ENCODE peak calls at places on chromosomes 13 and 19, in four cellular contexts. L is breast epithelium, W is small intestine, Q is pancreas. E is an unnamed sample. For H3K4me1, the result is how much of the 10 kb centered on the place peaks cover.

GRCh38 chr13:32022292-32022691 is 9.3 kb upstream of the FRY start:
- DNase-seq in L (no peak), W (no peak), Q (no peak), E (no peak)

GRCh38 chr19:29104605-29105241 is 108.2 kb downstream of the UQCRFS1 start:
- DNase-seq in L (no peak), W (no peak), Q (no peak), E (no peak)

GRCh38 chr19:43525836-43526771 is 897 bp downstream of the ETHE1 start:
- DNase-seq in L (peak), W (peak), Q (peak), E (no peak)

GRCh38 chr13:113947321-113948033 is 26.4 kb downstream of the C13orf46 start:
- DNase-seq in L (peak), W (peak), Q (peak), E (no peak)

GRCh38 chr13:113654175-113654560 is 3.8 kb downstream of the ATP4B start:
- DNase-seq in L (no peak), W (no peak), Q (peak), E (no peak)

GRCh38 chr19:21593008-21593427 is 87.6 kb downstream of the ZNF429 start:
- DNase-seq in L (no peak), W (no peak), Q (no peak), E (no peak)

GRCh38 chr13:67792151-67792665 is 562.1 kb upstream of the PCDH9 start:
- DNase-seq in L (no peak), W (no peak), Q (no peak), E (peak)

GRCh38 chr19:4694211-4694987 is 24.3 kb upstream of the MYDGF start:
- DNase-seq in L (peak), W (no peak), Q (no peak), E (peak)

GRCh38 chr19:32662186-32662585 is 12.8 kb downstream of the ANKRD27 start:
- DNase-seq in L (no peak), W (no peak), Q (no peak), E (no peak)

GRCh38 chr13:78660130-78660857 is 1.3 kb upstream of the OBI1 start:
- DNase-seq in L (no peak), W (no peak), Q (peak), E (peak)

GRCh38 chr13:73417012-73417615 is 358.3 kb downstream of the KLF5 start:
- DNase-seq in L (no peak), W (peak), Q (peak), E (peak)

GRCh38 chr19:50649433-50650391 is at the start of gene C19orf81:
- DNase-seq in L (no peak), W (no peak), Q (no peak), E (peak)

GRCh38 chr19:19422156-19422555 is 16.7 kb downstream of the GATAD2A start:
- DNase-seq in L (no peak), W (no peak), Q (no peak), E (no peak)

GRCh38 chr13:112819111-112819510 is 129.3 kb downstream of the ATP11A start:
- DNase-seq in L (no peak), W (no peak), Q (no peak), E (no peak)

GRCh38 chr19:38505958-38506357 is 72.5 kb downstream of the RYR1 start:
- DNase-seq in L (no peak), W (no peak), Q (no peak), E (no peak)

GRCh38 chr13:24135674-24136300 is 24.7 kb upstream of the SPATA13 start:
- DNase-seq in L (no peak), W (no peak), Q (no peak), E (no peak)

GRCh38 chr19:14381689-14382474 is 638 bp downstream of the ADGRE5 start:
- DNase-seq in L (no peak), W (peak), Q (peak), E (peak)

DNA sequence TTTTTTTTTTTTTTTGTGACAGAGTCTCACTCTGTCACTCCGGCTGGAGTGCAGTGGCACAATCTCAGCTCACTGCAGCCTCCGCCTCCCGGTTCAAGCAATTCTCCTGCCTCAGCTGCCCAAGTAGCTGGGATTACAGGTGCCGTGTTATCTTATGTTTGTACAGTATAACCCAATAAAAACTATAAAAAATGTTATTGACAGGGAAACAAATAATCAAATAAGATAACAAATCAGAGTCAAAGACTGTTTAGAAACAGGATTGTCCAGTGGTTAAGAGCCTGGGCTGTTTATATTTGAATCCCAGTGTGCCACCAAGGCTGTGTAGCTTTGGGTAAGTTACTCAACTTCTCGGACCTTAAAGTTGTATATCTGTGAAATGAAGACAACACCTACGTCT is 19.1 kb upstream of the LMTK3 start:
- DNase-seq in L (no peak), W (peak), Q (no peak), E (no peak)
- H3K4me1 ChIP-seq in L (under half), W (under half), Q (under half), E (under half)

DNA sequence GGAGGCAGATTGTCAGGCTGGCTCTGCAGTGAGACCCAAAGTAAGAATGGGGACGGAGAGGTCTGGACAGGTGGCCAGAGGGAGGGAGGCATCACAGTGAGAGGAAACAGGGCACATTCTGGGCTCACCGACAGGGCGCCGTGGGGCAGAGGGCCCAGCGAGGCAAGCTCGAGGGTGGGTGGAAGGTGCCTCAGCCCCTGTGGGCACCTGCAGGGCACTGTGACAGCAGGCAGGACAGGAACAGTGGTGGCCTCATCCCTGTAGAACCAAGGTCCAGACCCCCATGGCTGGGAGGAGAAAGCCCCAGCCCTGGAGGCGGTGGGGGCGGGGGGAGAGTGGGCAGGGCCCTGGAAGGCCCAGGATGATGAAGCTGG is 27.7 kb downstream of the PIP5K1C start:
- DNase-seq in L (no peak), W (no peak), Q (no peak), E (no peak)
- H3K4me1 ChIP-seq in L (under half), W (under half), Q (under half), E (under half)

GRCh38 chr19:18421371-18421959 is 2.3 kb downstream of the SSBP4 start:
- DNase-seq in L (no peak), W (no peak), Q (no peak), E (no peak)
- H3K4me1 ChIP-seq in L (under half), W (under half), Q (under half), E (half or more)

DNA sequence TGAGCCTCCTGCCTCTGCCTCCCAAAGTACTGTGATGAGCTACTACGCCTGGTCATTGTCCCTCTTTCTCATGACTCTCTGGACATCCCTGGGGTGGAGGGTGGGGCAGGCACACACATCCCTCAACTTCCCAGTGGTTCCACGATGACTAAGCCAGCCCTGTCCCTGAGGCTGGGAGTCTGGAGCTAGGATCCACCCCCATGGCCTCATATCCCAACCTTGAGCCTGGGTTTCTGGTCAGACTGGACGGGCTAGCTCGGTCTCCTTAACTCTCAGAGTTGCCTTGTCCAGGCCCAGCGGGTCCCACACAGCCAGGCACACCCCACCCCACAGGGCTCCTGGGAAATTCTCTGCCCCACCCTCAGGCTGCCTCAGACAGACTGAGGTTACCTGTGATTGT is 19.6 kb downstream of the IER2 start:
- DNase-seq in L (peak), W (peak), Q (no peak), E (no peak)
- H3K4me1 ChIP-seq in L (under half), W (under half), Q (under half), E (under half)

DNA sequence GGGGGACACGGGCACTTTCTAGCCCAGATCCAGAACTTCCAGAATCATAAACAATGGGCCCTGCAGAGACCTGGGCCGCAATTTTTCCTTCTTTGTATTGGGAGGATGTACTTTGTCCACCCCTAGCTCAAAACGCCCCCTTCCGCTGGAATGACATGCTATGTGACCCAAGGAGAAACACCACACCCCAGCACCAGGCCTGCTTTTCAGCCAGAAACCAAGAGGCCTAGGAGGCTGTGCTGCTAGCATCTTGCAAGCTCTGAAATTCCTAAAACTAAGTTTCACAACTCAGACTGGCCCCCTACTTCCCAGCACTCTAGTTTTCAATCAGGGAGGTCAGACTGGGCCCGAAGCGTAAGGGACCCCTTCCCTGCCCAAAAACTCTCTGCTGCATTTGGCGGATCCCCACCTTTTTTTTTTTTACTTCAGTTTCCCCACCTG is 538 bp downstream of the LSM4 start:
- DNase-seq in L (no peak), W (peak), Q (no peak), E (peak)
- H3K4me1 ChIP-seq in L (under half), W (under half), Q (under half), E (under half)

DNA sequence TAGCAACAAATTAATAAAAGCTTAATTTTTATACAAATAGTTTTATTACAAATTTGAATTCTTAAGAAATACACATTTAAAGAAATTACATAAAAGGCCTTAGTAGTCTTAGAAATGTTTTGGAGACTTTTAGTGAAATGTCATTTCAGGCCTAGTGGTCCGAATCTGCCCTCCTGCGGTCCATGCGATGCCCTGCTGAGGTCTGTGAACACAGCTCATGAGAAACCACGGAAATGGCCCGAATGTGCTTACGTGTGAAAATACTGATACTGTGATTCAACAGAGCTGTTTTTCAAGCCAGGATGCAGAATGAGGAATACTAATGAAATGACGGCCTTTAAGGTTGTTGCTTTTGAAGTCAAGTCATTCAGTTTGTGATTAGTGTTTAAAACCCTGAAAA is 157.9 kb downstream of the COL4A1 start:
- DNase-seq in L (no peak), W (no peak), Q (no peak), E (no peak)
- H3K4me1 ChIP-seq in L (under half), W (under half), Q (under half), E (under half)

DNA sequence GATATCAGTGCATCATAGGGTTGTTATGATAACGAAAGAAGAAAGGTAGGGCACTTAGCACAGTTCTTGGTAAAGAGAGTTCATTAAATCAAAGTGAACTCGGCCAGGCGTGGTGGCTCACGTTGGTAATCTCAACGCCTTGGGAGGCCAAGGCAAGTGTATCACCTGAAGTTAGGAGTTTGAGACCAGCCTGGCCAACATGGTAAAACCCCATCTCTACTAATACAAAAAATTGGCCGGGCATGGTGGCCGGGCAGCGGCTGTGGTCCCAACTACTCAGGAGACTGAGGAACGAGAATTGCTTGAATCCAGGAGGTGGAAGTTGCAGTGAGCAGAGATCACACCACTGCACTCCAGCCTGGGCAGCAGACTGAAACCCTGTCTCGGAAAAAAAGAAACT is 19.1 kb downstream of the PSPC1 start:
- DNase-seq in L (no peak), W (no peak), Q (no peak), E (no peak)
- H3K4me1 ChIP-seq in L (under half), W (under half), Q (under half), E (under half)

DNA sequence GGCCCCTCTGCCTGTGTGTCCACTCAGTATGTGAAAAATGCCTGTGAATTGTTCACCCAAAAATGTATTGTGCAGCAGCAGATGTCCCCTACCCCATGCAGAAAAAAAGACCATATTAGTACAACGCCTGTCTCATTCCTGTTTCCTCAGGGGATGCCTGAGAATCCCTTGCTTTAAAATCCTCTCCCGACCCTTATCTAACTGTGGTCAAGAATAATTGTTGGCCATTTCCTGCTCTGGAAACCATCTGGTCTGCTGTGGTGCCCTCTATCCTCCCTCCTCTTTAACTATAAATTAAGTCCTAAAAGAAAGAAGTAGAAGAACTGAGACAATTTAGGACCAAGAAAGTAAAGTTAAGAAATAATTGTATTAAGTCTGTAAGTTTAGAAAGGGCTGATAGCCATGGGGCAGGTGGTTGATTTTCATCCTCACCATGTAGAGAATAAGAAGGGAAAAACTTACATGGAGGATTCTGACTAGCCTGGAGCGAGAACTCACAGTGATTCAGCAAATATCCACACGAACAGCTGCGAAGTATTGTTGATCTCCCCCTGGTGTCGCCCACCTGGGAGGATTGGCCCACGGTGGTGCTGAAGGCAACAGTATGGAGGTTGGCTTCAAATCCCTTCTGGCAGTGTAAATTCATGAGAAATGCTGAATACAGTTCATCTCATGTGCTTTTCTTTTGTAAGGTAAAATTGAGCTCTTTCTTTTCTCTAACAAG is 85.6 kb downstream of the COL4A2 start:
- DNase-seq in L (no peak), W (no peak), Q (no peak), E (no peak)
- H3K4me1 ChIP-seq in L (under half), W (under half), Q (under half), E (under half)

DNA sequence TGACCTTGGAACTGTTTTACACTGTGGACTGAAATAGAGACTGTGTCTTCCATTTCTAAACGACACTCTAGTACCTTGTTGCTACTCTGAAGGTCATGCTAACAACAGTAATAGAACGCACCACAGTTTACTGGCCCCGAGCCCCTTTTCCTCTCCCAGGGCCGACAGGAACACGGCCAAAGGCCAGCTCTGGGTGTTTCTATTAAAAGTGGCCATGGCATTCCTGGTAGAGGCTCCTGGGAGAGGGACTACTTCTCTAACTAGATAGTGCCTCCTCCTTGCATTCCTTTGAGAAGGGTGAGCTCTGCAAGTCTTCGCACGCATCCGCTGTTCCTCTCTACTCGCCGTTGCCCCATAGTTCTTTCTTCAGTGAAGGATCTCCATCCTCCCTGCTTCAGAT is 18.7 kb upstream of the SIAH3 start:
- DNase-seq in L (no peak), W (no peak), Q (no peak), E (no peak)
- H3K4me1 ChIP-seq in L (under half), W (under half), Q (under half), E (under half)

GRCh38 chr19:16260160-16260793 is 62.6 kb downstream of the AP1M1 start:
- DNase-seq in L (no peak), W (no peak), Q (no peak), E (no peak)

GRCh38 chr19:16260794-16261161 is 63.1 kb downstream of the AP1M1 start:
- DNase-seq in L (no peak), W (no peak), Q (no peak), E (no peak)

GRCh38 chr19:16257509-16258002 is 59.8 kb downstream of the AP1M1 start:
- DNase-seq in L (no peak), W (no peak), Q (no peak), E (no peak)

GRCh38 chr19:16259385-16260159 is 61.9 kb downstream of the AP1M1 start:
- DNase-seq in L (no peak), W (no peak), Q (no peak), E (no peak)

DNA sequence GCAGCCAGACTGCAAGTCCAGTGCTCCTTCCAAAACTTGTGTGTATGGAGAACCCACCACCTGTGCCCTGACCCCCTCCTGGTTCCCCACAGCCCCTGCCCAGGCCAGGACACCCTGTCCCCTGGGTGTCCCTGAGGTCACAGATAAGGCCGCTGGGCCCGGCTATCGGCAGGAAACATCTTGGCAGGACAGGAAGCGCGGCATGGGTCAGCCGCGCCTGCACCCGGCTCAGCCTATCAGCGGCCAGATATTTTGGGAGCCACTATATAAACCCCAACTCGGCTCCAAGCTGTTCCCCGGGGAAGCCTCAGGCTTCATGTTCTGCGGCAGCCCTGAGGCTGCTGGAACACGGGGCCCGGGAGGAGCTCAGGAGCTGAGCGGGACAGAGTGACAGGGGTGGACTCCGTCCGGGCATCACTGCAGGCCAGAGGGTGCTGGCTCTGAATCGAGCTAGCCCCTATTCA is 60.8 kb downstream of the AP1M1 start:
- DNase-seq in L (peak), W (no peak), Q (no peak), E (no peak)
- H3K4me1 ChIP-seq in L (under half), W (under half), Q (under half), E (under half)